ENCODE peak calls at places on chromosomes 7 and 10, in eight cellular contexts. One of them, this sample, is unnamed. For H3K27me3 and H3K36me3, the result is how much of the 10 kb centered on the place peaks cover.

GRCh38 chr7:111082351-111082750 is 8.6 kb upstream of the LRRN3 start:
- DNase-seq in osteoblast: no peak
- DNase-seq in brain microvascular endothelial cell: peak
- DNase-seq in CD8-positive, alpha-beta memory T cell: no peak
- DNase-seq in body of pancreas: no peak
- DNase-seq in transverse colon: no peak
- DNase-seq in pancreas: no peak
- DNase-seq in HCT116: no peak
- DNase-seq in this sample: no peak

GRCh38 chr7:33459340-33459751 is 330.0 kb downstream of the BBS9 start:
- DNase-seq in CD8-positive, alpha-beta memory T cell: no peak
- DNase-seq in brain microvascular endothelial cell: peak
- DNase-seq in transverse colon: no peak
- DNase-seq in HCT116: peak
- DNase-seq in pancreas: no peak
- DNase-seq in body of pancreas: no peak
- DNase-seq in osteoblast: no peak
- DNase-seq in this sample: peak

GRCh38 chr10:29595636-29596225 is 39.0 kb downstream of the SVIL start:
- DNase-seq in HCT116: no peak
- DNase-seq in brain microvascular endothelial cell: no peak
- DNase-seq in pancreas: no peak
- DNase-seq in transverse colon: no peak
- DNase-seq in osteoblast: no peak
- DNase-seq in body of pancreas: no peak
- DNase-seq in CD8-positive, alpha-beta memory T cell: no peak
- DNase-seq in this sample: no peak

GRCh38 chr7:41809487-41810257 is 106.8 kb upstream of the INHBA start:
- DNase-seq in HCT116: no peak
- DNase-seq in transverse colon: no peak
- DNase-seq in body of pancreas: no peak
- DNase-seq in osteoblast: no peak
- DNase-seq in pancreas: no peak
- DNase-seq in brain microvascular endothelial cell: no peak
- DNase-seq in CD8-positive, alpha-beta memory T cell: no peak
- DNase-seq in this sample: no peak

GRCh38 chr10:98431016-98431415 is 15.7 kb downstream of the HPS1 start:
- DNase-seq in CD8-positive, alpha-beta memory T cell: no peak
- DNase-seq in osteoblast: no peak
- DNase-seq in brain microvascular endothelial cell: no peak
- DNase-seq in transverse colon: no peak
- DNase-seq in pancreas: no peak
- DNase-seq in body of pancreas: no peak
- DNase-seq in HCT116: no peak
- DNase-seq in this sample: peak

GRCh38 chr10:13741438-13741837 is 154.7 kb downstream of the PRPF18 start:
- DNase-seq in HCT116: no peak
- DNase-seq in transverse colon: no peak
- DNase-seq in body of pancreas: no peak
- DNase-seq in brain microvascular endothelial cell: peak
- DNase-seq in pancreas: no peak
- DNase-seq in CD8-positive, alpha-beta memory T cell: no peak
- DNase-seq in osteoblast: no peak
- DNase-seq in this sample: no peak

GRCh38 chr7:140160308-140160707 is 16.5 kb downstream of the KDM7A start:
- DNase-seq in pancreas: no peak
- DNase-seq in HCT116: no peak
- DNase-seq in brain microvascular endothelial cell: no peak
- DNase-seq in body of pancreas: no peak
- DNase-seq in CD8-positive, alpha-beta memory T cell: no peak
- DNase-seq in osteoblast: no peak
- DNase-seq in transverse colon: no peak
- DNase-seq in this sample: peak

GRCh38 chr7:64463636-64464375 is 99.1 kb downstream of the ZNF680 start:
- DNase-seq in pancreas: peak
- DNase-seq in body of pancreas: peak
- DNase-seq in osteoblast: peak
- DNase-seq in CD8-positive, alpha-beta memory T cell: peak
- DNase-seq in brain microvascular endothelial cell: peak
- DNase-seq in transverse colon: peak
- DNase-seq in HCT116: no peak
- DNase-seq in this sample: no peak

GRCh38 chr10:6327906-6328707 is 125.4 kb downstream of the PFKFB3 start:
- DNase-seq in osteoblast: no peak
- DNase-seq in pancreas: no peak
- DNase-seq in CD8-positive, alpha-beta memory T cell: no peak
- DNase-seq in HCT116: no peak
- DNase-seq in brain microvascular endothelial cell: no peak
- DNase-seq in body of pancreas: no peak
- DNase-seq in transverse colon: no peak
- DNase-seq in this sample: no peak

GRCh38 chr7:151403764-151404163 is 6.1 kb downstream of the WDR86 start:
- DNase-seq in body of pancreas: no peak
- DNase-seq in pancreas: no peak
- DNase-seq in HCT116: peak
- DNase-seq in osteoblast: peak
- DNase-seq in transverse colon: no peak
- DNase-seq in CD8-positive, alpha-beta memory T cell: peak
- DNase-seq in brain microvascular endothelial cell: no peak
- DNase-seq in this sample: peak

GRCh38 chr7:47254081-47255006 is 327.6 kb downstream of the TNS3 start:
- DNase-seq in brain microvascular endothelial cell: peak
- DNase-seq in pancreas: peak
- DNase-seq in osteoblast: peak
- DNase-seq in HCT116: no peak
- DNase-seq in body of pancreas: peak
- DNase-seq in CD8-positive, alpha-beta memory T cell: no peak
- DNase-seq in transverse colon: peak
- DNase-seq in this sample: peak

GRCh38 chr7:106017657-106018056 is 54.6 kb downstream of the CDHR3 start:
- DNase-seq in osteoblast: no peak
- DNase-seq in pancreas: no peak
- DNase-seq in HCT116: no peak
- DNase-seq in body of pancreas: no peak
- DNase-seq in transverse colon: no peak
- DNase-seq in brain microvascular endothelial cell: no peak
- DNase-seq in CD8-positive, alpha-beta memory T cell: no peak
- DNase-seq in this sample: no peak

GRCh38 chr10:59688921-59689351 is 20.7 kb downstream of the SLC16A9 start:
- DNase-seq in HCT116: no peak
- DNase-seq in CD8-positive, alpha-beta memory T cell: no peak
- DNase-seq in brain microvascular endothelial cell: no peak
- DNase-seq in body of pancreas: no peak
- DNase-seq in pancreas: no peak
- DNase-seq in osteoblast: peak
- DNase-seq in transverse colon: peak
- DNase-seq in this sample: no peak

GRCh38 chr10:127547997-127548396 is 1.1 kb upstream of the NPS start:
- DNase-seq in brain microvascular endothelial cell: no peak
- DNase-seq in body of pancreas: no peak
- DNase-seq in HCT116: no peak
- DNase-seq in transverse colon: no peak
- DNase-seq in osteoblast: no peak
- DNase-seq in CD8-positive, alpha-beta memory T cell: no peak
- DNase-seq in pancreas: no peak
- DNase-seq in this sample: no peak

GRCh38 chr7:88281729-88282128 is 25.0 kb downstream of the STEAP4 start:
- DNase-seq in CD8-positive, alpha-beta memory T cell: no peak
- DNase-seq in transverse colon: no peak
- DNase-seq in brain microvascular endothelial cell: no peak
- DNase-seq in body of pancreas: no peak
- DNase-seq in HCT116: no peak
- DNase-seq in osteoblast: no peak
- DNase-seq in pancreas: no peak
- DNase-seq in this sample: no peak

GRCh38 chr10:127915324-127915723 is 8.4 kb downstream of the PTPRE start:
- DNase-seq in CD8-positive, alpha-beta memory T cell: no peak
- DNase-seq in osteoblast: no peak
- DNase-seq in transverse colon: no peak
- DNase-seq in pancreas: no peak
- DNase-seq in HCT116: no peak
- DNase-seq in body of pancreas: no peak
- DNase-seq in brain microvascular endothelial cell: no peak
- DNase-seq in this sample: no peak

GRCh38 chr7:18829518-18830252 is 287.8 kb downstream of the TWIST1 start:
- DNase-seq in CD8-positive, alpha-beta memory T cell: no peak
- DNase-seq in transverse colon: no peak
- DNase-seq in brain microvascular endothelial cell: peak
- DNase-seq in osteoblast: peak
- DNase-seq in body of pancreas: no peak
- DNase-seq in pancreas: no peak
- DNase-seq in HCT116: no peak
- DNase-seq in this sample: no peak

GRCh38 chr7:77197135-77197534 is 2.5 kb downstream of the FGL2 start:
- DNase-seq in osteoblast: no peak
- DNase-seq in transverse colon: peak
- DNase-seq in brain microvascular endothelial cell: no peak
- DNase-seq in CD8-positive, alpha-beta memory T cell: no peak
- DNase-seq in pancreas: no peak
- DNase-seq in HCT116: no peak
- DNase-seq in body of pancreas: no peak
- DNase-seq in this sample: no peak
- H3K27me3 ChIP-seq in osteoblast: under half
- H3K27me3 ChIP-seq in transverse colon: under half
- H3K27me3 ChIP-seq in brain microvascular endothelial cell: under half
- H3K27me3 ChIP-seq in CD8-positive, alpha-beta memory T cell: under half
- H3K27me3 ChIP-seq in pancreas: under half
- H3K27me3 ChIP-seq in HCT116: under half
- H3K27me3 ChIP-seq in body of pancreas: under half
- H3K27me3 ChIP-seq in this sample: under half

GRCh38 chr7:138913783-138914182 is 67.4 kb downstream of the KIAA1549 start:
- DNase-seq in body of pancreas: no peak
- DNase-seq in brain microvascular endothelial cell: no peak
- DNase-seq in CD8-positive, alpha-beta memory T cell: no peak
- DNase-seq in transverse colon: no peak
- DNase-seq in pancreas: no peak
- DNase-seq in HCT116: no peak
- DNase-seq in osteoblast: no peak
- DNase-seq in this sample: no peak

GRCh38 chr7:138907849-138908248 is 73.3 kb downstream of the KIAA1549 start:
- DNase-seq in brain microvascular endothelial cell: no peak
- DNase-seq in HCT116: no peak
- DNase-seq in transverse colon: no peak
- DNase-seq in osteoblast: no peak
- DNase-seq in CD8-positive, alpha-beta memory T cell: no peak
- DNase-seq in body of pancreas: no peak
- DNase-seq in pancreas: no peak
- DNase-seq in this sample: peak

GRCh38 chr7:138907438-138907837 is 73.8 kb downstream of the KIAA1549 start:
- DNase-seq in transverse colon: no peak
- DNase-seq in HCT116: no peak
- DNase-seq in pancreas: no peak
- DNase-seq in brain microvascular endothelial cell: no peak
- DNase-seq in osteoblast: no peak
- DNase-seq in body of pancreas: no peak
- DNase-seq in CD8-positive, alpha-beta memory T cell: no peak
- DNase-seq in this sample: no peak

GRCh38 chr7:138916731-138917130 is 64.5 kb downstream of the KIAA1549 start:
- DNase-seq in HCT116: no peak
- DNase-seq in pancreas: no peak
- DNase-seq in body of pancreas: no peak
- DNase-seq in brain microvascular endothelial cell: no peak
- DNase-seq in osteoblast: no peak
- DNase-seq in transverse colon: no peak
- DNase-seq in CD8-positive, alpha-beta memory T cell: no peak
- DNase-seq in this sample: no peak

GRCh38 chr7:138911007-138911406 is 70.2 kb downstream of the KIAA1549 start:
- DNase-seq in CD8-positive, alpha-beta memory T cell: no peak
- DNase-seq in transverse colon: no peak
- DNase-seq in pancreas: no peak
- DNase-seq in HCT116: no peak
- DNase-seq in osteoblast: no peak
- DNase-seq in body of pancreas: no peak
- DNase-seq in brain microvascular endothelial cell: no peak
- DNase-seq in this sample: no peak
- H3K36me3 ChIP-seq in CD8-positive, alpha-beta memory T cell: under half
- H3K36me3 ChIP-seq in transverse colon: under half
- H3K36me3 ChIP-seq in pancreas: under half
- H3K36me3 ChIP-seq in HCT116: under half
- H3K36me3 ChIP-seq in osteoblast: under half
- H3K36me3 ChIP-seq in body of pancreas: under half
- H3K36me3 ChIP-seq in brain microvascular endothelial cell: under half
- H3K36me3 ChIP-seq in this sample: under half

DNA sequence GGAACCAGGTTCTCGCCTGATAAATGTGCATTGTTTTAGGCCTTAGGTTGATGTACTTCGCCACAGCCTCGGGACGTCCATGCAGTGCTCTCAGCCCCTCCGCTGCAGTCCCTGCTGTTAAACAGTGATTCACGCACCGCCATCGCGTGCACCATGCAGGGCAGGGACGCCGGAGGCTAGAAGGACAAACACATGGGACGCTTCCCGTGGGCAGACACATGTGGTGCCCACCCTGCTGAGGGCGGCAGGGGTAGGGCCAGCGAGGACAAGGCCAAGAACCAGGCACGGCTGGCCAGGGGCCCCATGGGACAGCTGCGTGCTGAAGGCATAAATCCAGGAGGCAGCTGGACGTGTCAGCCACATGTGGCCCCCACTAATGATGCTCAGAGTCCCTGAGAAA is 394.7 kb downstream of the PTPRN2 start:
- DNase-seq in osteoblast: peak
- DNase-seq in body of pancreas: no peak
- DNase-seq in transverse colon: no peak
- DNase-seq in HCT116: no peak
- DNase-seq in CD8-positive, alpha-beta memory T cell: no peak
- DNase-seq in pancreas: no peak
- DNase-seq in brain microvascular endothelial cell: no peak
- DNase-seq in this sample: no peak
- H3K4me3 ChIP-seq in osteoblast: no peak
- H3K4me3 ChIP-seq in body of pancreas: no peak
- H3K4me3 ChIP-seq in transverse colon: no peak
- H3K4me3 ChIP-seq in HCT116: no peak
- H3K4me3 ChIP-seq in CD8-positive, alpha-beta memory T cell: no peak
- H3K4me3 ChIP-seq in pancreas: no peak
- H3K4me3 ChIP-seq in brain microvascular endothelial cell: no peak
- H3K4me3 ChIP-seq in this sample: no peak

GRCh38 chr7:4958477-4959301 is at the start of gene MMD2:
- DNase-seq in body of pancreas: no peak
- DNase-seq in brain microvascular endothelial cell: no peak
- DNase-seq in pancreas: no peak
- DNase-seq in CD8-positive, alpha-beta memory T cell: no peak
- DNase-seq in HCT116: no peak
- DNase-seq in transverse colon: no peak
- DNase-seq in osteoblast: no peak
- DNase-seq in this sample: peak

GRCh38 chr7:4957847-4958476 is 1.0 kb downstream of the MMD2 start:
- DNase-seq in pancreas: no peak
- DNase-seq in brain microvascular endothelial cell: no peak
- DNase-seq in osteoblast: no peak
- DNase-seq in body of pancreas: no peak
- DNase-seq in transverse colon: no peak
- DNase-seq in HCT116: no peak
- DNase-seq in CD8-positive, alpha-beta memory T cell: no peak
- DNase-seq in this sample: peak

GRCh38 chr7:4960363-4960762 is 1.4 kb upstream of the MMD2 start:
- DNase-seq in osteoblast: peak
- DNase-seq in CD8-positive, alpha-beta memory T cell: no peak
- DNase-seq in body of pancreas: no peak
- DNase-seq in pancreas: no peak
- DNase-seq in HCT116: no peak
- DNase-seq in brain microvascular endothelial cell: no peak
- DNase-seq in transverse colon: no peak
- DNase-seq in this sample: peak

GRCh38 chr7:4959356-4959755 is 369 bp upstream of the MMD2 start:
- DNase-seq in HCT116: no peak
- DNase-seq in brain microvascular endothelial cell: no peak
- DNase-seq in transverse colon: no peak
- DNase-seq in pancreas: no peak
- DNase-seq in osteoblast: no peak
- DNase-seq in CD8-positive, alpha-beta memory T cell: no peak
- DNase-seq in body of pancreas: no peak
- DNase-seq in this sample: peak

GRCh38 chr7:4959881-4960280 is 894 bp upstream of the MMD2 start:
- DNase-seq in transverse colon: no peak
- DNase-seq in pancreas: no peak
- DNase-seq in osteoblast: no peak
- DNase-seq in brain microvascular endothelial cell: no peak
- DNase-seq in CD8-positive, alpha-beta memory T cell: no peak
- DNase-seq in HCT116: no peak
- DNase-seq in body of pancreas: no peak
- DNase-seq in this sample: peak
- H3K27me3 ChIP-seq in transverse colon: half or more
- H3K27me3 ChIP-seq in pancreas: under half
- H3K27me3 ChIP-seq in osteoblast: under half
- H3K27me3 ChIP-seq in brain microvascular endothelial cell: under half
- H3K27me3 ChIP-seq in CD8-positive, alpha-beta memory T cell: under half
- H3K27me3 ChIP-seq in HCT116: under half
- H3K27me3 ChIP-seq in body of pancreas: under half
- H3K27me3 ChIP-seq in this sample: under half

This sample was measured in H7.